ENCODE peak calls at places on chromosomes 1 and 21, in nine cellular contexts. T is AG08396, V is G401, G is Calu3, U is RCC 7860, W is SW 1271, M is NCI-H187, Z is NCI-H1092, K is NCI-H1694. I is an unnamed sample.

GRCh38 chr1:244361764-244362473 is 89.8 kb downstream of the ADSS2 start:
- DNase-seq in T (peak; percentile 69), U (peak; percentile 47), W (no peak), K (no peak), Z (no peak), V (no peak), G (no peak), M (no peak), I (peak; percentile 75)

GRCh38 chr1:38125016-38125415 is 78.4 kb upstream of the POU3F1 start:
- DNase-seq in W (no peak), T (no peak), V (no peak), G (no peak), U (no peak), K (no peak), M (no peak), Z (no peak), I (no peak)

GRCh38 chr1:214281902-214282695 is 1.1 kb downstream of the SMYD2 start:
- DNase-seq in U (peak; percentile 24), Z (peak; percentile 15), G (peak; percentile 46), W (peak; percentile 41), K (no peak), M (no peak), T (peak; percentile 55), V (peak; percentile 32), I (no peak)

GRCh38 chr1:42165511-42166210 is 1.1 kb upstream of the GUCA2A start:
- DNase-seq in U (peak; percentile 52), M (peak; percentile 56), Z (peak; percentile 89), W (peak; percentile 10), K (peak; percentile 31), T (no peak), G (peak; percentile 95), V (no peak), I (peak; percentile 71)

GRCh38 chr1:153728305-153729066 is 636 bp downstream of the INTS3 start:
- DNase-seq in U (peak; percentile 39), Z (peak; percentile 22), V (peak; percentile 37), T (peak; percentile 30), W (peak; percentile 5), M (peak; percentile 19), G (peak; percentile 36), K (no peak), I (peak; percentile 60)

GRCh38 chr1:30798389-30798951 is 40.9 kb upstream of the LAPTM5 start:
- DNase-seq in M (no peak), Z (no peak), V (no peak), U (no peak), W (no peak), K (no peak), T (no peak), G (peak; percentile 20), I (no peak)

GRCh38 chr1:66182551-66183178 is 351.3 kb upstream of the SGIP1 start:
- DNase-seq in K (peak; percentile 34), M (no peak), V (no peak), W (no peak), Z (no peak), G (no peak), T (no peak), U (no peak), I (no peak)

GRCh38 chr1:175744833-175745232 is 1.4 kb upstream of the TNR start:
- DNase-seq in M (no peak), G (no peak), T (no peak), Z (no peak), U (no peak), W (no peak), K (no peak), V (no peak), I (no peak)

GRCh38 chr1:154405762-154406571 is 824 bp downstream of the IL6R start:
- DNase-seq in M (no peak), W (peak; percentile 5), Z (no peak), V (peak; percentile 16), U (peak; percentile 73), K (peak; percentile 22), G (peak; percentile 78), T (peak; percentile 69), I (peak; percentile 88)

GRCh38 chr1:209434066-209434465 is 149.4 kb upstream of the CAMK1G start:
- DNase-seq in M (no peak), V (peak; percentile 93), U (peak; percentile 52), K (no peak), G (no peak), W (no peak), T (no peak), Z (no peak), I (no peak)

GRCh38 chr21:36437745-36438128 is 42.2 kb downstream of the CLDN14 start:
- DNase-seq in W (peak; percentile 8), M (no peak), Z (no peak), U (peak; percentile 90), K (no peak), G (no peak), T (peak; percentile 46), V (no peak), I (no peak)

GRCh38 chr1:156591181-156591431 is 470 bp upstream of the NAXE start:
- DNase-seq in W (no peak), T (no peak), U (no peak), M (no peak), K (no peak), V (no peak), Z (no peak), G (no peak), I (no peak)

GRCh38 chr21:38761531-38761930 is 44.2 kb upstream of the ETS2 start:
- DNase-seq in V (no peak), G (no peak), K (no peak), U (no peak), W (no peak), Z (no peak), M (no peak), T (no peak), I (no peak)

GRCh38 chr1:35808376-35809155 is 750 bp downstream of the AGO4 start:
- DNase-seq in K (no peak), G (peak; percentile 20), W (peak; percentile 6), V (peak; percentile 56), Z (no peak), U (no peak), M (no peak), T (peak; percentile 58), I (peak; percentile 50)

GRCh38 chr1:41100170-41100569 is 78.6 kb upstream of the SLFNL1 start:
- DNase-seq in T (no peak), U (no peak), W (no peak), K (no peak), M (no peak), Z (no peak), V (no peak), G (no peak), I (no peak)

GRCh38 chr1:12472798-12473551 is 145.0 kb downstream of the DHRS3 start:
- DNase-seq in Z (no peak), V (no peak), M (no peak), K (no peak), G (no peak), T (no peak), U (no peak), W (no peak), I (no peak)

GRCh38 chr1:90986954-90987353 is 34.9 kb downstream of the ZNF644 start:
- DNase-seq in T (no peak), M (no peak), U (no peak), V (no peak), W (no peak), K (no peak), Z (no peak), G (no peak), I (no peak)

GRCh38 chr1:3246251-3246650 is 177.2 kb downstream of the PRDM16 start:
- DNase-seq in Z (no peak), K (no peak), U (no peak), M (no peak), G (no peak), W (no peak), T (no peak), V (no peak), I (no peak)

GRCh38 chr1:114037503-114037890 is 58.2 kb downstream of the OLFML3 start:
- DNase-seq in T (no peak), W (no peak), Z (no peak), U (no peak), V (no peak), G (no peak), K (no peak), M (no peak), I (no peak)

GRCh38 chr1:116945421-116945820 is 35.7 kb downstream of the PTGFRN start:
- DNase-seq in G (no peak), M (no peak), T (no peak), K (no peak), V (no peak), W (no peak), U (no peak), Z (no peak), I (no peak)

GRCh38 chr1:185916866-185917265 is 182.7 kb downstream of the HMCN1 start:
- DNase-seq in G (no peak), K (no peak), V (no peak), M (no peak), U (peak; percentile 53), Z (no peak), W (no peak), T (no peak), I (no peak)

GRCh38 chr21:41316641-41317392 is at the start of gene FAM3B:
- DNase-seq in Z (peak; percentile 29), U (no peak), G (peak; percentile 26), T (no peak), W (no peak), K (no peak), V (no peak), M (peak; percentile 57), I (no peak)

GRCh38 chr1:226402615-226403521 is 5.0 kb downstream of the PARP1 start:
- DNase-seq in T (no peak), U (no peak), W (no peak), Z (no peak), G (no peak), M (no peak), V (peak; percentile 27), K (no peak), I (no peak)

GRCh38 chr1:160189649-160190625 is at the start of gene CASQ1:
- DNase-seq in V (peak; percentile 78), M (no peak), W (no peak), U (no peak), T (peak; percentile 43), K (no peak), G (no peak), Z (no peak), I (no peak)

GRCh38 chr1:31765041-31765467 is 914 bp upstream of the ADGRB2 start:
- DNase-seq in W (peak; percentile 3), U (peak; percentile 17), M (no peak), V (peak; percentile 56), T (no peak), K (peak; percentile 69), Z (peak; percentile 47), G (peak; percentile 37), I (peak; percentile 23)

GRCh38 chr1:159936284-159936904 is 9.0 kb downstream of the IGSF9 start:
- DNase-seq in V (peak; percentile 38), U (peak; percentile 38), Z (peak; percentile 28), K (peak; percentile 57), G (peak; percentile 93), M (peak; percentile 73), T (peak; percentile 87), W (no peak), I (peak; percentile 66)

GRCh38 chr1:160996195-160996594 is 24.8 kb downstream of the F11R start:
- DNase-seq in G (no peak), W (peak; percentile 24), Z (no peak), V (no peak), K (no peak), T (no peak), U (peak; percentile 93), M (no peak), I (no peak)

GRCh38 chr21:21137986-21138385 is 139.8 kb downstream of the NCAM2 start:
- DNase-seq in K (no peak), U (no peak), G (no peak), T (no peak), Z (no peak), M (no peak), W (no peak), V (no peak), I (no peak)

I was measured in SJSA1.